ENCODE peak calls at places on chromosomes 3 and 15, in ten cellular contexts. V is body of pancreas, S is upper lobe of left lung, I is transverse colon, O is ovary, K is stomach, J is H1, C is right lobe of liver, A is uterus, G is K562. M is an unnamed sample.
A peak's percentile ranks its signal among the peaks of the same experiment; 100 is the strongest.

GRCh38 chr15:87733977-87734376 is 522.6 kb downstream of the NTRK3 start:
- DNase-seq in O (no peak), G (no peak), A (no peak), S (no peak), K (no peak), C (no peak), V (no peak), J (no peak), I (no peak), M (no peak)

GRCh38 chr3:43865376-43865775 is 174.6 kb downstream of the ABHD5 start:
- DNase-seq in I (no peak), V (no peak), G (no peak), O (no peak), C (no peak), K (no peak), S (no peak), J (peak; percentile 37), A (no peak), M (no peak)

GRCh38 chr3:124558898-124559649 is 171.2 kb upstream of the UMPS start:
- DNase-seq in C (peak; percentile 58), V (peak; percentile 76), S (no peak), O (peak; percentile 70), J (no peak), K (peak; percentile 84), I (peak; percentile 79), A (peak; percentile 78), G (no peak), M (peak; percentile 91)

GRCh38 chr15:58069008-58069407 is 3.5 kb upstream of the ALDH1A2 start:
- DNase-seq in S (no peak), J (no peak), O (no peak), V (no peak), G (no peak), K (no peak), A (no peak), C (no peak), I (no peak), M (no peak)

GRCh38 chr3:11288786-11289637 is 16.8 kb downstream of the ATG7 start:
- DNase-seq in K (no peak), G (peak; percentile 32), S (no peak), V (no peak), J (no peak), I (no peak), A (no peak), O (no peak), C (no peak), M (peak; percentile 17)

GRCh38 chr3:64977308-64978100 is 289.7 kb upstream of the ADAMTS9 start:
- DNase-seq in G (no peak), C (no peak), I (no peak), V (no peak), O (no peak), J (no peak), K (no peak), A (no peak), S (no peak), M (no peak)

GRCh38 chr3:129992781-129993180 is 18.3 kb downstream of the TRH start:
- DNase-seq in S (no peak), C (no peak), G (peak; percentile 31), V (no peak), J (peak; percentile 52), A (no peak), I (no peak), K (no peak), O (no peak), M (no peak)

GRCh38 chr15:83733691-83734090 is 79.8 kb downstream of the ADAMTSL3 start:
- DNase-seq in V (no peak), A (no peak), I (no peak), J (no peak), O (no peak), C (no peak), S (no peak), K (no peak), G (no peak), M (no peak)

GRCh38 chr3:156665296-156665695 is 9.1 kb upstream of the TIPARP start:
- DNase-seq in V (no peak), C (no peak), G (no peak), A (no peak), S (no peak), O (no peak), K (no peak), I (no peak), J (no peak), M (no peak)

GRCh38 chr3:83453010-83453409 is 1505.8 kb upstream of the CADM2 start:
- DNase-seq in K (no peak), G (no peak), J (no peak), C (no peak), S (no peak), O (no peak), A (no peak), V (no peak), I (no peak), M (no peak)

GRCh38 chr3:13416002-13416793 is 3.9 kb downstream of the NUP210 start:
- DNase-seq in O (no peak), K (no peak), I (no peak), A (no peak), J (peak; percentile 63), G (peak; percentile 54), V (no peak), S (no peak), C (no peak), M (no peak)

GRCh38 chr3:13419356-13420050 is 619 bp downstream of the NUP210 start:
- DNase-seq in A (no peak), C (peak; percentile 66), O (peak; percentile 38), I (peak; percentile 41), K (peak; percentile 48), S (peak; percentile 93), J (peak; percentile 68), V (peak; percentile 60), G (peak; percentile 89), M (peak; percentile 43)

GRCh38 chr3:13424111-13424844 is 4.2 kb upstream of the NUP210 start:
- DNase-seq in J (no peak), K (no peak), O (no peak), S (no peak), A (no peak), G (no peak), C (no peak), I (no peak), V (no peak), M (no peak)

GRCh38 chr3:13420817-13421755 is 964 bp upstream of the NUP210 start:
- DNase-seq in O (no peak), J (peak; percentile 60), C (no peak), V (no peak), K (peak; percentile 30), S (no peak), I (peak; percentile 60), G (peak; percentile 68), A (no peak), M (no peak)

GRCh38 chr3:13420051-13420816 is at the start of gene NUP210:
- DNase-seq in C (peak; percentile 88), J (peak; percentile 79), A (no peak), V (peak; percentile 63), G (peak; percentile 98), I (peak; percentile 70), S (peak; percentile 94), O (no peak), K (peak; percentile 64), M (peak; percentile 35)
- TF ChIP-seq POLR2A in C (peak; percentile 52), J (no peak), A (no peak), V (no peak), G (peak; percentile 58), I (no peak), S (no peak), O (no peak), K (no peak), M (no peak)

DNA sequence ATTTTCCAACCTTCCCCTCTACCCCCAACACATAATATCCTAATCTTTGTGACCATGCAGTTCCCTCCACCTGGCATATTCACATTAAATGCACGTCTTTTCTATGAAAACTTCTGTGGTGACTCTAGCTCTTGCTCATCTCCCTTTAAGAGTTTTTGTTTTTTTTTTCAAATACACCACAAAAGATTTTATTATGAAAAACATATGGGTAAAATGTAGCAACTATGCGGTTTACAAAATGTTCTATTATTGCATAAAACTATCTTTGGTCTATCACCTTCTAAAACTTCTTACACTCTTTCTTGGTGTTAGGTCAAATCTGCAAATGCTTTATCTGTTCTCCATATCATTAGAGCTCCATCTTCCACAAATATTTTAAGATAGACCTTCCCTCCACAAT is 38.6 kb upstream of the ADGRG7 start:
- DNase-seq in V (no peak), A (no peak), J (no peak), I (no peak), O (no peak), S (no peak), C (no peak), K (no peak), G (no peak), M (no peak)
- H3K27ac ChIP-seq in V (no peak overlapping the region), A (no peak overlapping the region), J (no peak overlapping the region), I (no peak overlapping the region), O (no peak overlapping the region), S (no peak overlapping the region), C (no peak overlapping the region), K (no peak overlapping the region), G (no peak overlapping the region), M (no peak overlapping the region)

GRCh38 chr15:67070150-67070549 is 4.7 kb downstream of the SMAD3 start:
- DNase-seq in C (no peak), V (no peak), S (no peak), J (no peak), G (no peak), K (no peak), A (no peak), O (no peak), I (no peak), M (no peak)
- TF ChIP-seq POLR2A in C (no peak), V (no peak), S (no peak), J (no peak), G (no peak), K (no peak), A (no peak), O (no peak), I (no peak), M (no peak)

GRCh38 chr15:90030376-90030775 is 29.3 kb downstream of the ZNF710 start:
- DNase-seq in K (peak; percentile 49), J (no peak), O (no peak), S (no peak), A (no peak), V (peak; percentile 57), C (peak; percentile 67), G (no peak), I (peak; percentile 14), M (no peak)

GRCh38 chr15:90031231-90031791 is 30.2 kb downstream of the ZNF710 start:
- DNase-seq in G (no peak), J (no peak), I (peak; percentile 44), C (no peak), K (no peak), V (no peak), O (no peak), S (no peak), A (no peak), M (peak; percentile 32)

GRCh38 chr15:90035095-90035834 is 34.1 kb downstream of the ZNF710 start:
- DNase-seq in V (peak; percentile 72), J (no peak), G (no peak), C (peak; percentile 66), S (peak; percentile 71), I (peak; percentile 55), K (peak; percentile 83), A (no peak), O (no peak), M (peak; percentile 72)

GRCh38 chr15:90033448-90033847 is 32.3 kb downstream of the ZNF710 start:
- DNase-seq in G (no peak), I (no peak), C (peak; percentile 41), O (no peak), S (no peak), K (no peak), J (no peak), V (no peak), A (no peak), M (no peak)

GRCh38 chr15:90033006-90033405 is 31.9 kb downstream of the ZNF710 start:
- DNase-seq in I (peak; percentile 6), O (no peak), K (no peak), A (no peak), V (no peak), C (peak; percentile 37), S (no peak), J (no peak), G (no peak), M (no peak)
- H3K27ac ChIP-seq in I (peak overlapping the region; percentile 88), O (no peak overlapping the region), K (peak overlapping the region; percentile 94), A (no peak overlapping the region), V (peak overlapping the region; percentile 81), C (peak overlapping the region; percentile 40), S (peak overlapping the region; percentile 97), J (no peak overlapping the region), G (no peak overlapping the region), M (no peak overlapping the region)